ENCODE peak calls at places on chromosomes 3 and 15, in ten cellular contexts. Y is Caki2; V is psoas muscle; K is GM12865; W is NT2/D1; E is HuH-7; S is AG09309; R is amniotic stem cell; M is ureter; D is activated CD4-positive, alpha-beta T cell treated with anti-CD3 and anti-CD28 coated beads, Interleukin-2, amount 50 U/mL, for 1 hour. T is an unnamed sample.
A peak's percentile ranks its signal among the peaks of the same experiment; 100 is the strongest.

GRCh38 chr3:81540787-81541186 is 220.7 kb downstream of the GBE1 start:
- DNase-seq in Y (no peak), V (no peak), K (no peak), W (no peak), E (no peak), S (no peak), R (no peak), M (no peak), D (no peak), T (no peak)

GRCh38 chr3:149216195-149216869 is 5.3 kb downstream of the CP start:
- DNase-seq in Y (no peak), V (no peak), K (no peak), W (no peak), E (no peak), S (no peak), R (no peak), M (no peak), D (no peak), T (no peak)

GRCh38 chr3:158789592-158789991 is 12.3 kb upstream of the MFSD1 start:
- DNase-seq in Y (peak; percentile 53), V (no peak), K (peak; percentile 14), W (no peak), E (no peak), S (no peak), R (peak; percentile 33), M (no peak), D (no peak), T (no peak)

GRCh38 chr3:23668430-23668904 is 137.3 kb upstream of the UBE2E1 start:
- DNase-seq in Y (peak; percentile 85), V (no peak), K (peak; percentile 48), W (no peak), E (no peak), S (peak; percentile 81), R (peak; percentile 21), M (no peak), D (no peak), T (no peak)

GRCh38 chr3:157436583-157437300 is at the start of gene PTX3:
- DNase-seq in Y (peak; percentile 79), V (peak; percentile 39), K (no peak), W (peak; percentile 22), E (peak; percentile 20), S (peak; percentile 81), R (peak; percentile 50), M (peak; percentile 50), D (no peak), T (peak; percentile 2)

GRCh38 chr15:76337739-76338554 is 1.4 kb downstream of the ISL2 start:
- DNase-seq in Y (no peak), V (no peak), K (no peak), W (no peak), E (no peak), S (no peak), R (no peak), M (no peak), D (no peak), T (no peak)

GRCh38 chr15:97791824-97792792 is 168.4 kb upstream of the ARRDC4 start:
- DNase-seq in Y (no peak), V (no peak), K (no peak), W (peak; percentile 9), E (no peak), S (no peak), R (no peak), M (no peak), D (no peak), T (no peak)

GRCh38 chr3:49906004-49906860 is 2.6 kb upstream of the MST1R start:
- DNase-seq in Y (peak; percentile 26), V (peak; percentile 32), K (peak; percentile 66), W (no peak), E (peak; percentile 77), S (no peak), R (peak; percentile 12), M (peak; percentile 70), D (peak; percentile 50), T (no peak)

GRCh38 chr3:138479355-138479964 is 45.0 kb downstream of the ESYT3 start:
- DNase-seq in Y (peak; percentile 33), V (no peak), K (peak; percentile 57), W (peak; percentile 56), E (peak; percentile 63), S (no peak), R (peak; percentile 8), M (peak; percentile 42), D (no peak), T (no peak)

GRCh38 chr3:10262027-10262426 is 13.8 kb downstream of the TATDN2 start:
- DNase-seq in Y (no peak), V (no peak), K (no peak), W (no peak), E (no peak), S (no peak), R (no peak), M (no peak), D (no peak), T (no peak)

GRCh38 chr15:90213818-90214204 is 12.7 kb downstream of the SEMA4B start:
- DNase-seq in Y (no peak), V (no peak), K (no peak), W (no peak), E (no peak), S (no peak), R (no peak), M (no peak), D (no peak), T (no peak)

GRCh38 chr3:46386206-46386605 is 15.5 kb downstream of the CCR5 start:
- DNase-seq in Y (peak; percentile 43), V (no peak), K (peak; percentile 20), W (no peak), E (no peak), S (no peak), R (no peak), M (peak; percentile 61), D (no peak), T (no peak)

GRCh38 chr3:82462977-82463376 is 701.5 kb upstream of the GBE1 start:
- DNase-seq in Y (no peak), V (no peak), K (peak; percentile 58), W (no peak), E (no peak), S (no peak), R (no peak), M (no peak), D (no peak), T (no peak)

GRCh38 chr3:67495751-67496150 is 158.7 kb downstream of the SUCLG2 start:
- DNase-seq in Y (no peak), V (no peak), K (no peak), W (no peak), E (no peak), S (no peak), R (no peak), M (no peak), D (no peak), T (no peak)

T was measured in activated CD8-positive, alpha-beta memory T cell treated with anti-CD3 and anti-CD28 coated beads for 48 hours.